ENCODE peak calls at places on chromosomes 7 and 10, in nine cellular contexts. Y, T, B, X, A, Z, C, I and J are unnamed samples.

GRCh38 chr10:91930939-91931338 is 7.4 kb downstream of the BTAF1 start:
- DNase-seq in Y (no peak), T (no peak), B (no peak), X (no peak), A (no peak), Z (no peak), C (no peak), I (no peak), J (no peak)

GRCh38 chr7:141014091-141014490 is 661 bp downstream of the MRPS33 start:
- DNase-seq in Y (no peak), T (no peak), B (no peak), X (no peak), A (no peak), Z (no peak), C (no peak), I (no peak), J (no peak)

GRCh38 chr10:17349717-17350116 is 104.7 kb downstream of the ST8SIA6 start:
- DNase-seq in Y (no peak), T (no peak), B (no peak), X (no peak), A (no peak), Z (no peak), C (no peak), I (no peak), J (no peak)

GRCh38 chr7:23981758-23982157 is 271.7 kb downstream of the STK31 start:
- DNase-seq in Y (no peak), T (no peak), B (no peak), X (no peak), A (no peak), Z (no peak), C (no peak), I (no peak), J (no peak)

GRCh38 chr7:2100278-2101205 is 132.2 kb downstream of the MAD1L1 start:
- DNase-seq in Y (no peak), T (no peak), B (no peak), X (no peak), A (no peak), Z (no peak), C (no peak), I (no peak), J (peak; percentile 57)

GRCh38 chr7:108452707-108453106 is 3.5 kb downstream of the NRCAM start:
- DNase-seq in Y (no peak), T (no peak), B (no peak), X (no peak), A (no peak), Z (peak; percentile 55), C (no peak), I (no peak), J (no peak)

GRCh38 chr7:125255793-125256192 is 326.2 kb upstream of the POT1 start:
- DNase-seq in Y (no peak), T (no peak), B (no peak), X (no peak), A (no peak), Z (no peak), C (no peak), I (no peak), J (no peak)

GRCh38 chr7:141207661-141208060 is 133.8 kb downstream of the TMEM178B start:
- DNase-seq in Y (no peak), T (no peak), B (no peak), X (no peak), A (no peak), Z (no peak), C (no peak), I (no peak), J (no peak)

GRCh38 chr7:73802459-73802858 is 28.3 kb upstream of the CLDN4 start:
- DNase-seq in Y (no peak), T (no peak), B (peak; percentile 3), X (no peak), A (no peak), Z (no peak), C (no peak), I (no peak), J (no peak)

GRCh38 chr10:60975716-60976115 is 31.7 kb upstream of the RHOBTB1 start:
- DNase-seq in Y (no peak), T (no peak), B (no peak), X (no peak), A (no peak), Z (no peak), C (no peak), I (no peak), J (no peak)